ENCODE peak calls at places on chromosomes 2 and 18, in four cellular contexts. M is Peyer's patch, H is HCT116, V is body of pancreas. L is an unnamed sample.

GRCh38 chr2:54912305-54912704 is 137.9 kb downstream of the RTN4 start:
- DNase-seq in V (no peak), H (no peak), M (no peak), L (no peak)

GRCh38 chr2:209771474-209772292 is at the start of gene UNC80:
- DNase-seq in V (peak; percentile 73), M (no peak), H (no peak), L (peak; percentile 85)

GRCh38 chr2:182606728-182607681 is 109.1 kb upstream of the DNAJC10 start:
- DNase-seq in M (no peak), H (no peak), V (no peak), L (no peak)

GRCh38 chr2:14994721-14995120 is 362.2 kb downstream of the LRATD1 start:
- DNase-seq in M (no peak), V (no peak), H (no peak), L (no peak)

GRCh38 chr2:232418466-232419244 is 12.0 kb downstream of the ALPG start:
- DNase-seq in V (no peak), H (no peak), M (no peak), L (no peak)

GRCh38 chr2:100891911-100892642 is 72.1 kb downstream of the NPAS2 start:
- DNase-seq in H (peak; percentile 65), M (no peak), V (no peak), L (no peak)

GRCh38 chr2:76953733-76954347 is 568.3 kb downstream of the LRRTM4 start:
- DNase-seq in V (peak; percentile 47), H (no peak), M (no peak), L (peak; percentile 5)

GRCh38 chr2:196258407-196258806 is 87.0 kb upstream of the STK17B start:
- DNase-seq in V (no peak), M (no peak), H (no peak), L (no peak)

GRCh38 chr2:134146620-134147019 is 107.3 kb upstream of the MGAT5 start:
- DNase-seq in H (no peak), M (no peak), V (no peak), L (no peak)

GRCh38 chr2:188079176-188079575 is 212.5 kb upstream of the GULP1 start:
- DNase-seq in M (no peak), H (no peak), V (no peak), L (no peak)

GRCh38 chr2:230018153-230018552 is 50.6 kb downstream of the SLC16A14 start:
- DNase-seq in M (no peak), H (no peak), V (no peak), L (no peak)

GRCh38 chr18:68925268-68925667 is 127.4 kb downstream of the CCDC102B start:
- DNase-seq in M (no peak), V (no peak), H (no peak), L (no peak)

GRCh38 chr2:40033781-40034180 is 254.7 kb upstream of the THUMPD2 start:
- DNase-seq in V (no peak), H (no peak), M (no peak), L (no peak)

GRCh38 chr18:7367336-7367735 is 136.4 kb downstream of the LRRC30 start:
- DNase-seq in H (no peak), V (no peak), M (no peak), L (no peak)

GRCh38 chr18:58541789-58542425 is 87.0 kb downstream of the ALPK2 start:
- DNase-seq in V (no peak), M (no peak), H (peak; percentile 88), L (no peak)

GRCh38 chr2:18349421-18349820 is 211.0 kb downstream of the RDH14 start:
- DNase-seq in M (no peak), V (no peak), H (no peak), L (no peak)

GRCh38 chr2:218271487-218271797 is 1.1 kb downstream of the PNKD start:
- DNase-seq in H (no peak), M (no peak), V (no peak), L (peak; percentile 43)

GRCh38 chr2:202127793-202128215 is 54.7 kb downstream of the KIAA2012 start:
- DNase-seq in M (no peak), H (no peak), V (no peak), L (no peak)

GRCh38 chr2:217626926-217627325 is 375.9 kb downstream of the TNS1 start:
- DNase-seq in M (no peak), V (no peak), H (peak; percentile 4), L (no peak)

GRCh38 chr18:78521744-78522143 is 457.9 kb upstream of the SALL3 start:
- DNase-seq in M (no peak), V (no peak), H (no peak), L (no peak)

GRCh38 chr2:128280901-128281321 is 37.8 kb downstream of the HS6ST1 start:
- DNase-seq in M (no peak), H (no peak), V (peak; percentile 33), L (peak; percentile 32)

GRCh38 chr2:107627926-107628325 is 198.8 kb upstream of the RGPD4 start:
- DNase-seq in H (no peak), V (no peak), M (no peak), L (no peak)

GRCh38 chr2:113391073-113391472 is 46.4 kb upstream of the ZNG1B start:
- DNase-seq in H (no peak), M (no peak), V (no peak), L (no peak)

GRCh38 chr2:69221512-69221911 is 165.5 kb downstream of the GFPT1 start:
- DNase-seq in H (no peak), M (no peak), V (no peak), L (no peak)

GRCh38 chr2:239514753-239515152 is 113.9 kb upstream of the HDAC4 start:
- DNase-seq in V (no peak), M (no peak), H (no peak), L (no peak)

GRCh38 chr2:112833532-112833931 is 3.0 kb downstream of the IL1B start:
- DNase-seq in H (no peak), V (no peak), M (no peak), L (no peak)

GRCh38 chr2:212843409-212844199 is 305.0 kb upstream of the ERBB4 start:
- DNase-seq in M (no peak), V (no peak), H (no peak), L (no peak)

GRCh38 chr2:68463287-68463877 is 3.7 kb downstream of the FBXO48 start:
- DNase-seq in H (peak; percentile 62), V (no peak), M (no peak), L (no peak)

GRCh38 chr18:13217466-13217961 is 1.0 kb upstream of the LDLRAD4 start:
- DNase-seq in V (peak; percentile 46), M (no peak), H (no peak), L (peak; percentile 65)

GRCh38 chr18:13217971-13218375 is 587 bp upstream of the LDLRAD4 start:
- DNase-seq in H (no peak), V (peak; percentile 28), M (no peak), L (peak; percentile 46)

GRCh38 chr18:13218376-13219011 is at the start of gene LDLRAD4:
- DNase-seq in M (no peak), V (peak; percentile 46), H (no peak), L (peak; percentile 57)

GRCh38 chr18:13216092-13216582 is 2.4 kb upstream of the LDLRAD4 start:
- DNase-seq in H (peak; percentile 31), V (peak; percentile 67), M (peak; percentile 41), L (peak; percentile 79)

DNA sequence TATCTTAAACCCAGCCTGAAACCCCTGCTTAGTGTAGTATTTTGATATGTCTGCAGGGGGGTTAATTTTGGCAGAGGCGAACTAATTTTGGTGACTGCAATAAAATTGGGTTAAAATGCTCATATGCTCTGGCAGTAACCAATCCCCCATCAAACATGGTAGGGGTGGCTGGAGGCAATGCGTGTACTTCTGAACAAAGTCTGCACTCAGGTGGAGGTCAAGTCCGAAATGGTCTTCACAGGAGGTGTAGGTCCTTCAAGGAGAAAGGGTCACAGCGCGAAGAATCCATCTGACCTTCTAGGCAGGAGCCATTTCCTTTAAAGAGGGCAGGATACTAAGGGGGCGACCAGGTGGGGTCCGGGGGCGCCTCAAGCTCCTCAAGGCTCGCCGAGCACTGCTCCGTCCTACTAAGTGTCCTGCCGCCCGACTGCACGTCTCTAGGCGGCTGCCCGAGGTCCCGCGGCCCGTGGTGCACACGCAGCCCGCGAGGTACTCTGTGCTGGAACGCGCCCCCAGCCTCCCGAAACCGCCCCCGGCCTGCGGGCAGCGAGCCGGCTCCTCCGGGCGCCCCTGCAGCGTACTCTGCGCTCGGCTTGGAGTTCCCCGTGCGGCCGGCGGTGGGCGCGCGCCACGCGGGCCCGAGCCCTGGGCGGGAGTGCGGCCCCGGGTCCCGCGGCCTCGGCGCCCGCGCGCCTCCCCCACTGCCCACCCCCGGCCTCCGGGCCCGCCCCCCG is 1.7 kb upstream of the LDLRAD4 start:
- DNase-seq in V (peak; percentile 27), M (no peak), H (no peak), L (peak; percentile 58)
- H3K27ac ChIP-seq in V (peak overlapping the region; percentile 79), M (peak overlapping the region; percentile 74), H (no peak overlapping the region), L (peak overlapping the region; percentile 74)

DNA sequence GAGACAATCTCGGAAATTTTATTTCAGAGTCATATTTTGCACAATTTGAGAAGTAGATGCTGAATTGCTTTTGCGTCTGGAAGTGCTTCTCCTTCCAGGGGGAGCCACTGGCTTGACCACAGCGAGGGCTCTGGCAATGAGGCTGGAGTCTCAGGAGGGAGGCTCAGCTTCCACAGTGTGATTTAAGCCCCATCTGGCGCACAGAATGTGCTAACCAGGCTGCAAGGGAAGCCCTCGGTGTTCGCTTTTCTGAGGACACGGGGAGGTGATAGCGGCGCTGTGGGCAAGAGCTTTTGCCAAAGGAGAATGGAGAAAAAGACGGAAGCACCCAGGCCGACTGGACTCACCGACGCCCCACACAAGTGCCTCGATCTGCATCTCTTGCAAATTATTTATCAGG is 52.4 kb downstream of the ADI1 start:
- DNase-seq in H (no peak), M (no peak), V (no peak), L (no peak)
- H3K36me3 ChIP-seq in H (no peaks in the 10 kb centered on the region), M (no peaks in the 10 kb centered on the region), V (peaks cover 5% of the 10 kb centered on the region), L (peaks cover 39% of the 10 kb centered on the region)

GRCh38 chr2:242088471-242089212 is 219.1 kb downstream of the RTP5 start:
- DNase-seq in V (peak; percentile 95), M (peak; percentile 93), H (peak; percentile 58), L (peak; percentile 95)
- TF ChIP-seq POLR2A in V (peak; percentile 82), M (peak; percentile 62), H (no peak), L (no peak)

GRCh38 chr2:377414-377813 is 89.5 kb upstream of the ALKAL2 start:
- DNase-seq in M (no peak), V (no peak), H (no peak), L (no peak)

GRCh38 chr2:378364-378763 is 90.5 kb upstream of the ALKAL2 start:
- DNase-seq in M (no peak), V (no peak), H (no peak), L (no peak)

GRCh38 chr2:379778-380177 is 91.9 kb upstream of the ALKAL2 start:
- DNase-seq in H (no peak), M (no peak), V (no peak), L (no peak)

GRCh38 chr2:375270-375946 is 87.5 kb upstream of the ALKAL2 start:
- DNase-seq in M (no peak), H (no peak), V (no peak), L (no peak)

DNA sequence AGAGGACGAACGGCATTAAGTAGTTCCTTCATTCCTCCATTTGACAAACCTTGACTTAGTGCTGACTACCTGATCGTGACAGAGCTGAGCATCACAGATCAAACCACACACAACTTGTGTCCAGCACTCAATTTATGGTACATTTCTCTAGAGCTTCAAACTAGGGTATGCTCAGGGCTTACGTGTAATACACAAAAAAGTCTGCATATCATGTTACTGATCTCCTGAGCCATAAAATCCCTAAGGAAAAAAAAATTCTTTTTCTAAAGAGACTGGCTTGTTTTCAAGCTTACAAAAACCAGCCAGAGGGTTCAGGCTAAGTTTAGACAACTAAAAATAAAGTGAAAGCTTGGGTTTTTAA is 88.0 kb upstream of the ALKAL2 start:
- DNase-seq in H (no peak), V (no peak), M (no peak), L (no peak)
- H3K27ac ChIP-seq in H (no peak overlapping the region), V (peak overlapping the region; percentile 39), M (no peak overlapping the region), L (no peak overlapping the region)